ENCODE peak calls at places on chromosomes 2 and 18, in seven cellular contexts. J, W, E, M, H, F and U are unnamed samples.

GRCh38 chr2:200253631-200254030 is 52.9 kb upstream of the SPATS2L start:
- DNase-seq in H (no peak), M (no peak), W (no peak), J (no peak), F (no peak), E (no peak), U (no peak)

GRCh38 chr18:31042391-31043181 is at the start of gene DSC3:
- DNase-seq in H (no peak), W (no peak), M (no peak), E (no peak), J (peak), F (peak), U (peak)

GRCh38 chr2:39338502-39338901 is 94.7 kb upstream of the CDKL4 start:
- DNase-seq in E (no peak), F (no peak), H (no peak), M (no peak), W (no peak), J (no peak), U (no peak)

GRCh38 chr2:233009661-233010060 is 3.4 kb downstream of the NGEF start:
- DNase-seq in H (no peak), J (no peak), F (no peak), E (no peak), W (no peak), M (no peak), U (no peak)

GRCh38 chr2:196399736-196400691 is 228.6 kb upstream of the STK17B start:
- DNase-seq in H (no peak), W (no peak), F (no peak), E (no peak), J (peak), M (no peak), U (peak)

GRCh38 chr2:236818281-236819045 is 248.8 kb downstream of the ACKR3 start:
- DNase-seq in M (no peak), H (no peak), W (no peak), E (no peak), F (no peak), J (no peak), U (no peak)

GRCh38 chr2:29014811-29015414 is 33.8 kb downstream of the TOGARAM2 start:
- DNase-seq in M (no peak), F (no peak), E (peak), W (peak), J (peak), H (no peak), U (no peak)

GRCh38 chr2:210128961-210129360 is 42.2 kb downstream of the KANSL1L start:
- DNase-seq in W (no peak), J (no peak), M (no peak), F (no peak), H (peak), E (no peak), U (peak)

GRCh38 chr2:173195100-173195499 is 119.5 kb downstream of the MAP3K20 start:
- DNase-seq in M (no peak), J (no peak), H (no peak), W (no peak), F (no peak), E (no peak), U (no peak)

GRCh38 chr2:109711230-109712125 is 82.6 kb upstream of the RGPD5 start:
- DNase-seq in J (no peak), H (no peak), F (no peak), E (no peak), M (no peak), W (no peak), U (no peak)

GRCh38 chr2:204551464-204551863 is 6.2 kb downstream of the PARD3B start:
- DNase-seq in J (no peak), M (no peak), E (no peak), W (no peak), H (no peak), F (peak), U (no peak)

GRCh38 chr2:156017486-156017885 is 315.0 kb downstream of the NR4A2 start:
- DNase-seq in W (no peak), M (no peak), H (no peak), F (no peak), E (no peak), J (no peak), U (no peak)

GRCh38 chr2:69582582-69583176 is 60.9 kb downstream of the AAK1 start:
- DNase-seq in H (no peak), M (peak), F (no peak), W (no peak), E (no peak), J (no peak), U (peak)

GRCh38 chr2:33086400-33087015 is 139.8 kb downstream of the LTBP1 start:
- DNase-seq in W (no peak), M (peak), J (no peak), H (peak), E (no peak), F (no peak), U (no peak)